ENCODE peak calls at places on chromosome 13, in six cellular contexts. N is fibroblast of mammary gland, S is uterus, E is thoracic aorta, T is cardiac fibroblast, O is astrocyte. Z is an unnamed sample.

GRCh38 chr13:51729853-51730553 is 74.0 kb downstream of the DHRS12 start:
- DNase-seq in T (peak; percentile 88), S (peak; percentile 75), E (peak; percentile 28), O (peak; percentile 84), N (peak; percentile 91), Z (peak; percentile 85)

GRCh38 chr13:104584481-104584880 is 1518.3 kb upstream of the SLC10A2 start:
- DNase-seq in S (no peak), N (no peak), E (no peak), O (peak; percentile 69), T (peak; percentile 4), Z (no peak)

GRCh38 chr13:51222510-51223283 is 499 bp downstream of the FAM124A start:
- DNase-seq in S (no peak), E (no peak), O (no peak), N (no peak), T (no peak), Z (no peak)

GRCh38 chr13:104949840-104950805 is 1585.3 kb downstream of the EFNB2 start:
- DNase-seq in O (peak; percentile 35), E (no peak), N (peak; percentile 48), T (peak; percentile 4), S (no peak), Z (no peak)

GRCh38 chr13:91482427-91482826 is 84.0 kb downstream of the GPC5 start:
- DNase-seq in S (no peak), E (no peak), N (no peak), T (no peak), O (peak; percentile 10), Z (no peak)

GRCh38 chr13:47119568-47120080 is 222.8 kb upstream of the HTR2A start:
- DNase-seq in S (no peak), O (peak; percentile 26), N (no peak), E (no peak), T (no peak), Z (peak; percentile 2)

GRCh38 chr13:112731667-112732616 is 42.1 kb downstream of the ATP11A start:
- DNase-seq in O (no peak), N (no peak), E (no peak), S (no peak), T (no peak), Z (no peak)

GRCh38 chr13:23724196-23724970 is 154.2 kb downstream of the TNFRSF19 start:
- DNase-seq in E (no peak), S (no peak), O (no peak), N (peak; percentile 74), T (no peak), Z (peak; percentile 22)

GRCh38 chr13:34019870-34020269 is 201.9 kb downstream of the RFC3 start:
- DNase-seq in E (no peak), S (no peak), T (no peak), N (peak; percentile 7), O (no peak), Z (no peak)

GRCh38 chr13:22482496-22483000 is 698.2 kb upstream of the SGCG start:
- DNase-seq in S (no peak), N (no peak), T (no peak), O (no peak), E (no peak), Z (no peak)

GRCh38 chr13:65347420-65348030 is 1882.6 kb downstream of the PCDH9 start:
- DNase-seq in N (no peak), S (no peak), O (no peak), E (no peak), T (no peak), Z (no peak)

GRCh38 chr13:101876951-101877350 is 424.5 kb downstream of the ITGBL1 start:
- DNase-seq in O (no peak), T (no peak), E (no peak), N (no peak), S (no peak), Z (no peak)

GRCh38 chr13:114063545-114064515 is 68.6 kb downstream of the RASA3 start:
- DNase-seq in T (peak; percentile 65), O (peak; percentile 58), S (peak; percentile 75), N (peak; percentile 81), E (peak; percentile 51), Z (peak; percentile 71)

GRCh38 chr13:43786766-43787517 is at the start of gene ENOX1:
- DNase-seq in N (peak; percentile 73), T (peak; percentile 86), S (peak; percentile 60), O (peak; percentile 51), E (no peak), Z (peak; percentile 57)

GRCh38 chr13:110062777-110063442 is 244.0 kb downstream of the COL4A1 start:
- DNase-seq in S (no peak), E (no peak), N (no peak), T (no peak), O (no peak), Z (no peak)

GRCh38 chr13:111228262-111229144 is 91.9 kb upstream of the TEX29 start:
- DNase-seq in E (peak; percentile 67), S (no peak), N (peak; percentile 75), T (no peak), O (peak; percentile 93), Z (no peak)

GRCh38 chr13:102041544-102041943 is 360.3 kb downstream of the FGF14 start:
- DNase-seq in O (no peak), N (no peak), T (no peak), E (no peak), S (no peak), Z (no peak)

GRCh38 chr13:91397595-91397994 is 826 bp upstream of the GPC5 start:
- DNase-seq in N (no peak), O (no peak), S (no peak), T (no peak), E (no peak), Z (no peak)

GRCh38 chr13:98466634-98467236 is 110.2 kb downstream of the STK24 start:
- DNase-seq in N (peak; percentile 64), T (peak; percentile 52), E (no peak), O (no peak), S (no peak), Z (peak; percentile 49)

GRCh38 chr13:22175815-22176214 is 504.9 kb downstream of the FGF9 start:
- DNase-seq in N (no peak), E (no peak), O (no peak), T (no peak), S (no peak), Z (no peak)

GRCh38 chr13:46076827-46077226 is 24.3 kb upstream of the ZC3H13 start:
- DNase-seq in T (no peak), N (no peak), S (no peak), E (no peak), O (no peak), Z (no peak)
- TF ChIP-seq CTCF in T (no peak), N (no peak), S (no peak), E (no peak), O (no peak), Z (no peak)

GRCh38 chr13:27355894-27356293 is 68.5 kb upstream of the GTF3A start:
- DNase-seq in O (no peak), S (no peak), E (no peak), N (no peak), T (no peak), Z (no peak)

GRCh38 chr13:27352698-27353097 is 71.7 kb upstream of the GTF3A start:
- DNase-seq in O (no peak), N (no peak), E (no peak), T (no peak), S (no peak), Z (no peak)

GRCh38 chr13:27353653-27354052 is 70.8 kb upstream of the GTF3A start:
- DNase-seq in T (no peak), O (no peak), E (no peak), S (no peak), N (no peak), Z (no peak)

GRCh38 chr13:27353166-27353583 is 71.2 kb upstream of the GTF3A start:
- DNase-seq in S (no peak), O (peak; percentile 69), E (no peak), N (no peak), T (peak; percentile 37), Z (no peak)

DNA sequence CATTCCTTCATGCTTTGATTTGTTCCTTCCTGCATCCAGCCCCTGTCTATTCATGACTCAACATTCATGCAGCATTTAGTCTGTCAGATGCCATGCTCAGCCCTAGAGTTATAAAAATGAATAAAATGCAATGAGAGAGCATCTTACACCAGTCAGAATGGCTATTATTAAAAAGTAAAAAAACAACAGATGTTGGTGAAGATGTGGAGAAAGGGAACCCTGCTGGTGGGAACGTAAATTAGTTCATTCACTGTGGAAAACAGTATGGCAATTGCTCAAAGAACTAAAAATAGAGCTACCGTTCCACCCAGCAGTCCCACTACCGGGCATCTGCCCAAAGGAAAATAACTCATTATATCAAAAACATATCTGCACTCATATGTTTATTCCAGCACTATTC is 70.0 kb upstream of the GTF3A start:
- DNase-seq in O (peak; percentile 39), T (peak; percentile 61), N (peak; percentile 25), E (no peak), S (no peak), Z (peak; percentile 56)
- TF ChIP-seq CTCF in O (peak; percentile 6), T (no peak), N (peak; percentile 10), E (peak; percentile 45), S (no peak), Z (peak; percentile 71)

DNA sequence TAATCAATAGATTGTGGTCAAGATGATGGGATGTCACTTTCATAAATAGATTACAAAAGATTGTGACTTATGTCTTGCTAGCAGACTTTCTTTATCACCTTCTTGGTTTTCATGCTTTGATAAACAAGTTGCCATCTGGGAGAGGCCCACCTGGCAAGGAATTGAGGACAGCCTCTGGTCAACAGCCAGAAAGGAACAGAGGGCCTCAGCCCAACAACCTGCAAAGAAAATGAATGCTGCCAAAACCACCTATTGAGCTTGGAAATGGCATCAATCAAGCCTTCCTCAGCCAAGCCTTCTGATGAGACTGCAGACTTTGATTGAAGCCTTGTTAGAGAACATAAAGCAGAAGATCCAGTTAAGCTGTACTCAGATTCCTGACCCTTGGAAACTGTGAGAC is 288.6 kb downstream of the SPRY2 start:
- DNase-seq in N (no peak), S (no peak), T (no peak), E (no peak), O (no peak), Z (no peak)
- TF ChIP-seq CTCF in N (no peak), S (no peak), T (no peak), E (no peak), O (no peak), Z (no peak)

GRCh38 chr13:32902898-32903297 is 113.3 kb upstream of the KL start:
- DNase-seq in S (peak; percentile 39), O (peak; percentile 74), T (peak; percentile 60), N (peak; percentile 68), E (peak; percentile 17), Z (peak; percentile 52)
- TF ChIP-seq CTCF in S (no peak), O (no peak), T (no peak), N (no peak), E (no peak), Z (no peak)

GRCh38 chr13:81480634-81481033 is 1139.7 kb upstream of the SPRY2 start:
- DNase-seq in N (no peak), O (no peak), E (no peak), T (no peak), S (no peak), Z (no peak)
- TF ChIP-seq CTCF in N (no peak), O (no peak), E (no peak), T (no peak), S (no peak), Z (no peak)

GRCh38 chr13:41029629-41030028 is 10.5 kb upstream of the ELF1 start:
- DNase-seq in N (no peak), T (no peak), O (no peak), S (no peak), E (no peak), Z (no peak)
- TF ChIP-seq CTCF in N (no peak), T (no peak), O (no peak), S (no peak), E (no peak), Z (no peak)

GRCh38 chr13:36395280-36395679 is 37.0 kb upstream of the CCNA1 start:
- DNase-seq in T (peak; percentile 83), E (no peak), N (peak; percentile 79), S (no peak), O (peak; percentile 53), Z (peak; percentile 61)
- TF ChIP-seq CTCF in T (peak; percentile 60), E (peak; percentile 44), N (peak; percentile 77), S (peak; percentile 35), O (peak; percentile 51), Z (peak; percentile 73)

Z was measured in HFFc6.